ENCODE peak calls at places on chromosomes 3 and 15, in four cellular contexts. One of them, this sample, is unnamed.

GRCh38 chr3:127748754-127749327 is 73.5 kb downstream of the MGLL start:
- DNase-seq in HepG2: no peak
- DNase-seq in GM12878: no peak
- DNase-seq in H1: no peak
- DNase-seq in this sample: no peak

GRCh38 chr15:70344666-70345065 is 246.9 kb upstream of the TLE3 start:
- DNase-seq in GM12878: no peak
- DNase-seq in HepG2: no peak
- DNase-seq in H1: no peak
- DNase-seq in this sample: no peak

GRCh38 chr3:168511428-168512014 is 415.8 kb upstream of the GOLIM4 start:
- DNase-seq in H1: no peak
- DNase-seq in GM12878: no peak
- DNase-seq in HepG2: no peak
- DNase-seq in this sample: peak; percentile 12

GRCh38 chr3:66754613-66755012 is 243.5 kb upstream of the KBTBD8 start:
- DNase-seq in GM12878: no peak
- DNase-seq in HepG2: no peak
- DNase-seq in H1: no peak
- DNase-seq in this sample: no peak

GRCh38 chr3:157336252-157337009 is 100.2 kb upstream of the PTX3 start:
- DNase-seq in HepG2: no peak
- DNase-seq in H1: no peak
- DNase-seq in GM12878: no peak
- DNase-seq in this sample: no peak

GRCh38 chr3:196995646-196996355 is 27.2 kb upstream of the PIGZ start:
- DNase-seq in GM12878: no peak
- DNase-seq in H1: no peak
- DNase-seq in HepG2: no peak
- DNase-seq in this sample: no peak

GRCh38 chr15:50431204-50431603 is 7.0 kb downstream of the USP8 start:
- DNase-seq in HepG2: no peak
- DNase-seq in H1: no peak
- DNase-seq in GM12878: no peak
- DNase-seq in this sample: no peak

GRCh38 chr3:122076414-122077292 is 21.5 kb downstream of the CD86 start:
- DNase-seq in GM12878: no peak
- DNase-seq in H1: no peak
- DNase-seq in HepG2: peak; percentile 16
- DNase-seq in this sample: no peak

GRCh38 chr15:77541421-77542181 is 91.1 kb downstream of the LINGO1 start:
- DNase-seq in HepG2: no peak
- DNase-seq in H1: no peak
- DNase-seq in GM12878: no peak
- DNase-seq in this sample: no peak

GRCh38 chr15:44319385-44319784 is 30.9 kb downstream of the GOLM2 start:
- DNase-seq in H1: no peak
- DNase-seq in GM12878: peak; percentile 47
- DNase-seq in HepG2: no peak
- DNase-seq in this sample: no peak

GRCh38 chr3:37770938-37771918 is 90.5 kb upstream of the CTDSPL start:
- DNase-seq in HepG2: no peak
- DNase-seq in GM12878: no peak
- DNase-seq in H1: no peak
- DNase-seq in this sample: peak; percentile 41

GRCh38 chr3:140203510-140203909 is 268.5 kb downstream of the CLSTN2 start:
- DNase-seq in HepG2: no peak
- DNase-seq in GM12878: no peak
- DNase-seq in H1: no peak
- DNase-seq in this sample: no peak

GRCh38 chr3:189132125-189132744 is 39.5 kb upstream of the TPRG1 start:
- DNase-seq in HepG2: peak; percentile 65
- DNase-seq in H1: no peak
- DNase-seq in GM12878: peak; percentile 9
- DNase-seq in this sample: no peak

GRCh38 chr3:54573922-54574321 is 353.9 kb downstream of the LRTM1 start:
- DNase-seq in GM12878: no peak
- DNase-seq in H1: no peak
- DNase-seq in HepG2: no peak
- DNase-seq in this sample: peak; percentile 63

GRCh38 chr15:47184405-47185221 is 532.7 kb upstream of the SEMA6D start:
- DNase-seq in H1: no peak
- DNase-seq in HepG2: no peak
- DNase-seq in GM12878: no peak
- DNase-seq in this sample: peak; percentile 79

GRCh38 chr3:130997291-130997690 is 29.3 kb downstream of the ASTE1 start:
- DNase-seq in H1: no peak
- DNase-seq in HepG2: no peak
- DNase-seq in GM12878: no peak
- DNase-seq in this sample: no peak

GRCh38 chr3:115322901-115323300 is 175.8 kb upstream of the ZBTB20 start:
- DNase-seq in GM12878: no peak
- DNase-seq in H1: no peak
- DNase-seq in HepG2: no peak
- DNase-seq in this sample: no peak

GRCh38 chr3:72449551-72449950 is 398.7 kb downstream of the SHQ1 start:
- DNase-seq in H1: no peak
- DNase-seq in HepG2: no peak
- DNase-seq in GM12878: no peak
- DNase-seq in this sample: no peak

GRCh38 chr15:43132830-43133428 is 457 bp upstream of the TMEM62 start:
- DNase-seq in HepG2: no peak
- DNase-seq in GM12878: no peak
- DNase-seq in H1: no peak
- DNase-seq in this sample: peak; percentile 21

GRCh38 chr15:63070681-63071129 is 28.2 kb downstream of the TPM1 start:
- DNase-seq in HepG2: no peak
- DNase-seq in H1: no peak
- DNase-seq in GM12878: peak; percentile 25
- DNase-seq in this sample: no peak

GRCh38 chr15:40333922-40334492 is 6.7 kb downstream of the CCDC9B start:
- DNase-seq in H1: no peak
- DNase-seq in GM12878: no peak
- DNase-seq in HepG2: no peak
- DNase-seq in this sample: no peak

GRCh38 chr3:46931631-46932441 is 44.7 kb downstream of the CCDC12 start:
- DNase-seq in H1: no peak
- DNase-seq in GM12878: peak; percentile 57
- DNase-seq in HepG2: peak; percentile 80
- DNase-seq in this sample: peak; percentile 43

GRCh38 chr3:151156618-151157216 is 46.3 kb downstream of the GPR171 start:
- DNase-seq in GM12878: no peak
- DNase-seq in HepG2: peak; percentile 67
- DNase-seq in H1: no peak
- DNase-seq in this sample: peak; percentile 53

GRCh38 chr15:71791975-71792374 is 18.4 kb upstream of the NR2E3 start:
- DNase-seq in GM12878: no peak
- DNase-seq in H1: no peak
- DNase-seq in HepG2: no peak
- DNase-seq in this sample: no peak

GRCh38 chr3:108150200-108150599 is 59.4 kb upstream of the CD47 start:
- DNase-seq in HepG2: no peak
- DNase-seq in H1: no peak
- DNase-seq in GM12878: no peak
- DNase-seq in this sample: peak; percentile 62

GRCh38 chr15:62342959-62343358 is 177.9 kb upstream of the C2CD4B start:
- DNase-seq in H1: no peak
- DNase-seq in HepG2: no peak
- DNase-seq in GM12878: no peak
- DNase-seq in this sample: no peak

GRCh38 chr3:17412950-17413530 is 329.4 kb downstream of the TBC1D5 start:
- DNase-seq in HepG2: peak; percentile 64
- DNase-seq in GM12878: peak; percentile 41
- DNase-seq in H1: no peak
- DNase-seq in this sample: peak; percentile 20

GRCh38 chr3:29420106-29420505 is 139.2 kb downstream of the RBMS3 start:
- DNase-seq in GM12878: no peak
- DNase-seq in H1: no peak
- DNase-seq in HepG2: no peak
- DNase-seq in this sample: no peak

GRCh38 chr3:75332784-75333183 is 331.3 kb upstream of the FRG2C start:
- DNase-seq in GM12878: no peak
- DNase-seq in HepG2: no peak
- DNase-seq in H1: no peak
- DNase-seq in this sample: no peak

GRCh38 chr15:100353469-100353868 is 11.7 kb upstream of the ADAMTS17 start:
- DNase-seq in HepG2: no peak
- DNase-seq in GM12878: no peak
- DNase-seq in H1: no peak
- DNase-seq in this sample: no peak

GRCh38 chr3:12705374-12705926 is 41.5 kb upstream of the RAF1 start:
- DNase-seq in H1: no peak
- DNase-seq in GM12878: no peak
- DNase-seq in HepG2: no peak
- DNase-seq in this sample: no peak

GRCh38 chr3:58188173-58188564 is 22.6 kb downstream of the DNASE1L3 start:
- DNase-seq in GM12878: no peak
- DNase-seq in HepG2: no peak
- DNase-seq in H1: no peak
- DNase-seq in this sample: no peak

GRCh38 chr3:52140792-52141191 is 13.4 kb downstream of the POC1A start:
- DNase-seq in H1: no peak
- DNase-seq in GM12878: no peak
- DNase-seq in HepG2: no peak
- DNase-seq in this sample: no peak

GRCh38 chr15:63234479-63234878 is 42.9 kb upstream of the APH1B start:
- DNase-seq in GM12878: no peak
- DNase-seq in HepG2: no peak
- DNase-seq in H1: no peak
- DNase-seq in this sample: no peak

GRCh38 chr3:72008226-72008996 is 223.5 kb upstream of the PROK2 start:
- DNase-seq in H1: no peak
- DNase-seq in HepG2: no peak
- DNase-seq in GM12878: no peak
- DNase-seq in this sample: no peak

GRCh38 chr15:51629612-51630011 is 7.0 kb upstream of the DMXL2 start:
- DNase-seq in HepG2: no peak
- DNase-seq in H1: no peak
- DNase-seq in GM12878: no peak
- DNase-seq in this sample: no peak
- TF ChIP-seq YY1 in HepG2: no peak
- TF ChIP-seq YY1 in H1: no peak
- TF ChIP-seq YY1 in GM12878: no peak
- TF ChIP-seq YY1 in this sample: no peak

GRCh38 chr3:141303481-141304223 is 64.7 kb upstream of the ZBTB38 start:
- DNase-seq in GM12878: peak; percentile 64
- DNase-seq in H1: no peak
- DNase-seq in HepG2: peak; percentile 64
- DNase-seq in this sample: peak; percentile 66
- TF ChIP-seq TCF12 in GM12878: peak; percentile 12
- TF ChIP-seq TCF12 in H1: no peak
- TF ChIP-seq TCF12 in HepG2: no peak
- TF ChIP-seq TCF12 in this sample: no peak

DNA sequence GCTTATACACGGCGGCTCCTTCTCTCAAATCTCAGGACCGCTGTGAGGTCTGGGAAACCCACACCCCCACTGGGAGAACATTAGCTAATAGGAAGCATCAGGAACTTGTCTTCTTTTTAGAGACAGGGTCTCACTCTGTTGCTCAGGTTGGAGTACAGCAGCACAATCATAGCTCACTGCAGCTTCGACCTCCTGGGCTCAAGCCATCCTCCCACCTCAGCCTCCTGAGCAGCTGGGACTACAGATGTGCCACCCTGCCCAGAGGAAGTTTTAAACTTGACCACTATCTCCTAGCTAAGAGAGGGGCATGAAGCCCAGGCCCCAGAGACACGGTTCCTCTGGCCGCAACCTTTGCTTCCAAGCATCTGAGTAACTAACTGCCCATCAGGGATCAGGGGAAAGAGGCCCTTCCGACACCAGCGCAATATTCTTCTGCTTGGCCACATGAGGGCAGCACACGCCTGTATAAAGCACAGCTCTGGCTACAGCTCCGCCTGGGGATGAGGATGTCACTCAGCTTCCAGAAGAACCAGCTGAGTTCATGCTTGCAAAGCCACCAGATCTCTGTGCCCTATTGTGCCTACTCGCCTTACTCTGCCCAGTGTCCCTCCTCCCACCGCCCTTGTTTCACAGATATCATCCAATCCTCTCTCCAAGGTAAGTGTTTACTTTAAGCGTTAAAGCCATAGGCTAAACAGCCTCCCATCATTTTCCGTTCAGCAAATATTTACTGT is 57.6 kb upstream of the SLC6A11 start:
- DNase-seq in GM12878: peak; percentile 16
- DNase-seq in HepG2: peak; percentile 60
- DNase-seq in H1: no peak
- DNase-seq in this sample: peak; percentile 86
- TF ChIP-seq YY1 in GM12878: no peak
- TF ChIP-seq YY1 in HepG2: no peak
- TF ChIP-seq YY1 in H1: no peak
- TF ChIP-seq YY1 in this sample: no peak

DNA sequence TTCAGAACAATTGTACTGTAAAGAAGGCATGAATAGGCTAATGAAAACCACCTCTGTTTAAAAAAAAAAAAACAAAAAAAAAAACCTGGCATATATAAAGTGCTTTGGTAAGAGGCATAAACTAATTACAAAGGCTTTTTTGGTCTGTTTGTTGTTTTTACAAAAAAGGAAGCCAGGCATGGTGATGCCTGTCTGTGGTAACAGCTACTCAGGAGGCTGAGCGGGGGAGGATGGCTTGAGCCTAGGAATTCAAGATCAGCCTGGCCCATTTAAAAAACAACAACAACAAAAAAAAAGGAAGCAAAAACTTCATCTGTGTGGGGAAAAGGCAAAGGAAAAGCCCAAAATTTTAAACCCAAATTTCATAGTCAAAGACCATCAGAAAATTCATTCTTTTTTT is 47.0 kb downstream of the OSBPL10 start:
- DNase-seq in HepG2: no peak
- DNase-seq in GM12878: no peak
- DNase-seq in H1: no peak
- DNase-seq in this sample: no peak
- TF ChIP-seq TCF12 in HepG2: no peak
- TF ChIP-seq TCF12 in GM12878: no peak
- TF ChIP-seq TCF12 in H1: no peak
- TF ChIP-seq TCF12 in this sample: no peak